ENCODE peak calls at places on chromosomes 16 and 17, in seven cellular contexts. One of them, this sample, is unnamed.

GRCh38 chr17:16537130-16537458 is 31.9 kb downstream of the ZNF287 start:
- DNase-seq in dorsolateral prefrontal cortex: no peak
- DNase-seq in PC-9: no peak
- DNase-seq in ascending aorta: no peak
- DNase-seq in body of pancreas: no peak
- DNase-seq in GM23338: no peak
- DNase-seq in hepatocyte: no peak
- DNase-seq in this sample: no peak

GRCh38 chr17:57902117-57902799 is 52.4 kb upstream of the MRPS23 start:
- DNase-seq in dorsolateral prefrontal cortex: no peak
- DNase-seq in PC-9: no peak
- DNase-seq in ascending aorta: no peak
- DNase-seq in body of pancreas: no peak
- DNase-seq in GM23338: no peak
- DNase-seq in hepatocyte: no peak
- DNase-seq in this sample: no peak

GRCh38 chr17:78130080-78130438 is 512 bp upstream of the TMC8 start:
- DNase-seq in dorsolateral prefrontal cortex: no peak
- DNase-seq in PC-9: no peak
- DNase-seq in ascending aorta: no peak
- DNase-seq in body of pancreas: no peak
- DNase-seq in GM23338: no peak
- DNase-seq in hepatocyte: no peak
- DNase-seq in this sample: no peak

GRCh38 chr16:4142268-4142667 is 26.0 kb upstream of the ADCY9 start:
- DNase-seq in dorsolateral prefrontal cortex: no peak
- DNase-seq in PC-9: no peak
- DNase-seq in ascending aorta: no peak
- DNase-seq in body of pancreas: peak; percentile 3
- DNase-seq in GM23338: no peak
- DNase-seq in hepatocyte: no peak
- DNase-seq in this sample: no peak

GRCh38 chr17:43405861-43406260 is 7.1 kb downstream of the ARL4D start:
- DNase-seq in dorsolateral prefrontal cortex: no peak
- DNase-seq in PC-9: no peak
- DNase-seq in ascending aorta: no peak
- DNase-seq in body of pancreas: no peak
- DNase-seq in GM23338: no peak
- DNase-seq in hepatocyte: no peak
- DNase-seq in this sample: no peak

GRCh38 chr17:835263-835662 is 53.1 kb downstream of the MRM3 start:
- DNase-seq in dorsolateral prefrontal cortex: no peak
- DNase-seq in PC-9: no peak
- DNase-seq in ascending aorta: no peak
- DNase-seq in body of pancreas: peak; percentile 50
- DNase-seq in GM23338: peak; percentile 90
- DNase-seq in hepatocyte: peak; percentile 55
- DNase-seq in this sample: peak; percentile 84

GRCh38 chr16:66359811-66360608 is 6.5 kb upstream of the CDH5 start:
- DNase-seq in dorsolateral prefrontal cortex: no peak
- DNase-seq in PC-9: no peak
- DNase-seq in ascending aorta: no peak
- DNase-seq in body of pancreas: no peak
- DNase-seq in GM23338: no peak
- DNase-seq in hepatocyte: no peak
- DNase-seq in this sample: no peak

GRCh38 chr17:1762233-1762905 is 509 bp downstream of the SERPINF1 start:
- DNase-seq in dorsolateral prefrontal cortex: no peak
- DNase-seq in PC-9: no peak
- DNase-seq in ascending aorta: no peak
- DNase-seq in body of pancreas: peak; percentile 45
- DNase-seq in GM23338: peak; percentile 42
- DNase-seq in hepatocyte: no peak
- DNase-seq in this sample: no peak

GRCh38 chr16:1961651-1962067 is 2.3 kb downstream of the NDUFB10 start:
- DNase-seq in dorsolateral prefrontal cortex: no peak
- DNase-seq in PC-9: no peak
- DNase-seq in ascending aorta: no peak
- DNase-seq in body of pancreas: no peak
- DNase-seq in GM23338: no peak
- DNase-seq in hepatocyte: no peak
- DNase-seq in this sample: no peak

GRCh38 chr16:50585331-50585776 is 37.2 kb downstream of the NKD1 start:
- DNase-seq in dorsolateral prefrontal cortex: no peak
- DNase-seq in PC-9: no peak
- DNase-seq in ascending aorta: peak; percentile 93
- DNase-seq in body of pancreas: peak; percentile 46
- DNase-seq in GM23338: no peak
- DNase-seq in hepatocyte: peak; percentile 32
- DNase-seq in this sample: no peak

GRCh38 chr17:72538921-72539352 is 418.1 kb downstream of the SOX9 start:
- DNase-seq in dorsolateral prefrontal cortex: no peak
- DNase-seq in PC-9: no peak
- DNase-seq in ascending aorta: no peak
- DNase-seq in body of pancreas: no peak
- DNase-seq in GM23338: peak; percentile 49
- DNase-seq in hepatocyte: no peak
- DNase-seq in this sample: no peak

GRCh38 chr17:68048996-68049395 is 13.5 kb downstream of the KPNA2 start:
- DNase-seq in dorsolateral prefrontal cortex: no peak
- DNase-seq in PC-9: no peak
- DNase-seq in ascending aorta: peak; percentile 25
- DNase-seq in body of pancreas: no peak
- DNase-seq in GM23338: peak; percentile 56
- DNase-seq in hepatocyte: no peak
- DNase-seq in this sample: no peak

GRCh38 chr16:86100205-86101134 is 201.5 kb downstream of the IRF8 start:
- DNase-seq in dorsolateral prefrontal cortex: no peak
- DNase-seq in PC-9: no peak
- DNase-seq in ascending aorta: no peak
- DNase-seq in body of pancreas: no peak
- DNase-seq in GM23338: no peak
- DNase-seq in hepatocyte: peak; percentile 76
- DNase-seq in this sample: no peak

GRCh38 chr17:746783-747629 is 5.1 kb downstream of the GEMIN4 start:
- DNase-seq in dorsolateral prefrontal cortex: no peak
- DNase-seq in PC-9: no peak
- DNase-seq in ascending aorta: no peak
- DNase-seq in body of pancreas: no peak
- DNase-seq in GM23338: no peak
- DNase-seq in hepatocyte: no peak
- DNase-seq in this sample: no peak

GRCh38 chr17:9125722-9126121 is 104.4 kb downstream of the NTN1 start:
- DNase-seq in dorsolateral prefrontal cortex: no peak
- DNase-seq in PC-9: no peak
- DNase-seq in ascending aorta: no peak
- DNase-seq in body of pancreas: no peak
- DNase-seq in GM23338: no peak
- DNase-seq in hepatocyte: no peak
- DNase-seq in this sample: no peak

GRCh38 chr16:72085002-72085401 is 8.4 kb downstream of the TXNL4B start:
- DNase-seq in dorsolateral prefrontal cortex: no peak
- DNase-seq in PC-9: no peak
- DNase-seq in ascending aorta: no peak
- DNase-seq in body of pancreas: no peak
- DNase-seq in GM23338: no peak
- DNase-seq in hepatocyte: no peak
- DNase-seq in this sample: no peak

GRCh38 chr17:1030684-1031557 is 34.0 kb downstream of the TIMM22 start:
- DNase-seq in dorsolateral prefrontal cortex: no peak
- DNase-seq in PC-9: no peak
- DNase-seq in ascending aorta: no peak
- DNase-seq in body of pancreas: no peak
- DNase-seq in GM23338: peak; percentile 63
- DNase-seq in hepatocyte: no peak
- DNase-seq in this sample: no peak

GRCh38 chr16:2243781-2244180 is 7.5 kb downstream of the DNASE1L2 start:
- DNase-seq in dorsolateral prefrontal cortex: no peak
- DNase-seq in PC-9: no peak
- DNase-seq in ascending aorta: no peak
- DNase-seq in body of pancreas: no peak
- DNase-seq in GM23338: no peak
- DNase-seq in hepatocyte: no peak
- DNase-seq in this sample: no peak

GRCh38 chr16:65125322-65125721 is 3.5 kb upstream of the CDH11 start:
- DNase-seq in dorsolateral prefrontal cortex: no peak
- DNase-seq in PC-9: no peak
- DNase-seq in ascending aorta: no peak
- DNase-seq in body of pancreas: no peak
- DNase-seq in GM23338: no peak
- DNase-seq in hepatocyte: no peak
- DNase-seq in this sample: no peak

GRCh38 chr16:65125871-65126270 is 4.0 kb upstream of the CDH11 start:
- DNase-seq in dorsolateral prefrontal cortex: no peak
- DNase-seq in PC-9: no peak
- DNase-seq in ascending aorta: no peak
- DNase-seq in body of pancreas: no peak
- DNase-seq in GM23338: no peak
- DNase-seq in hepatocyte: peak; percentile 72
- DNase-seq in this sample: no peak

GRCh38 chr16:65123846-65124513 is 2.1 kb upstream of the CDH11 start:
- DNase-seq in dorsolateral prefrontal cortex: no peak
- DNase-seq in PC-9: no peak
- DNase-seq in ascending aorta: no peak
- DNase-seq in body of pancreas: no peak
- DNase-seq in GM23338: peak; percentile 12
- DNase-seq in hepatocyte: peak; percentile 24
- DNase-seq in this sample: no peak

GRCh38 chr16:65122974-65123845 is 1.3 kb upstream of the CDH11 start:
- DNase-seq in dorsolateral prefrontal cortex: peak; percentile 43
- DNase-seq in PC-9: no peak
- DNase-seq in ascending aorta: peak; percentile 87
- DNase-seq in body of pancreas: no peak
- DNase-seq in GM23338: peak; percentile 59
- DNase-seq in hepatocyte: peak; percentile 72
- DNase-seq in this sample: no peak

GRCh38 chr16:65124596-65124995 is 2.7 kb upstream of the CDH11 start:
- DNase-seq in dorsolateral prefrontal cortex: no peak
- DNase-seq in PC-9: no peak
- DNase-seq in ascending aorta: no peak
- DNase-seq in body of pancreas: no peak
- DNase-seq in GM23338: no peak
- DNase-seq in hepatocyte: no peak
- DNase-seq in this sample: no peak
- H3K4me3 ChIP-seq in dorsolateral prefrontal cortex: no peak overlapping the region
- H3K4me3 ChIP-seq in PC-9: no peak overlapping the region
- H3K4me3 ChIP-seq in ascending aorta: no peak overlapping the region
- H3K4me3 ChIP-seq in body of pancreas: no peak overlapping the region
- H3K4me3 ChIP-seq in GM23338: no peak overlapping the region
- H3K4me3 ChIP-seq in hepatocyte: no peak overlapping the region
- H3K4me3 ChIP-seq in this sample: no peak overlapping the region

GRCh38 chr17:5667871-5668270 is 83.6 kb upstream of the NLRP1 start:
- DNase-seq in dorsolateral prefrontal cortex: no peak
- DNase-seq in PC-9: no peak
- DNase-seq in ascending aorta: peak; percentile 43
- DNase-seq in body of pancreas: no peak
- DNase-seq in GM23338: peak; percentile 50
- DNase-seq in hepatocyte: no peak
- DNase-seq in this sample: no peak
- H3K27me3 ChIP-seq in dorsolateral prefrontal cortex: no peaks in the 10 kb centered on the region
- H3K27me3 ChIP-seq in PC-9: peaks cover 93% of the 10 kb centered on the region
- H3K27me3 ChIP-seq in ascending aorta: no peaks in the 10 kb centered on the region
- H3K27me3 ChIP-seq in body of pancreas: no peaks in the 10 kb centered on the region
- H3K27me3 ChIP-seq in GM23338: no peaks in the 10 kb centered on the region
- H3K27me3 ChIP-seq in hepatocyte: peaks cover 15% of the 10 kb centered on the region
- H3K27me3 ChIP-seq in this sample: peaks cover 8% of the 10 kb centered on the region

DNA sequence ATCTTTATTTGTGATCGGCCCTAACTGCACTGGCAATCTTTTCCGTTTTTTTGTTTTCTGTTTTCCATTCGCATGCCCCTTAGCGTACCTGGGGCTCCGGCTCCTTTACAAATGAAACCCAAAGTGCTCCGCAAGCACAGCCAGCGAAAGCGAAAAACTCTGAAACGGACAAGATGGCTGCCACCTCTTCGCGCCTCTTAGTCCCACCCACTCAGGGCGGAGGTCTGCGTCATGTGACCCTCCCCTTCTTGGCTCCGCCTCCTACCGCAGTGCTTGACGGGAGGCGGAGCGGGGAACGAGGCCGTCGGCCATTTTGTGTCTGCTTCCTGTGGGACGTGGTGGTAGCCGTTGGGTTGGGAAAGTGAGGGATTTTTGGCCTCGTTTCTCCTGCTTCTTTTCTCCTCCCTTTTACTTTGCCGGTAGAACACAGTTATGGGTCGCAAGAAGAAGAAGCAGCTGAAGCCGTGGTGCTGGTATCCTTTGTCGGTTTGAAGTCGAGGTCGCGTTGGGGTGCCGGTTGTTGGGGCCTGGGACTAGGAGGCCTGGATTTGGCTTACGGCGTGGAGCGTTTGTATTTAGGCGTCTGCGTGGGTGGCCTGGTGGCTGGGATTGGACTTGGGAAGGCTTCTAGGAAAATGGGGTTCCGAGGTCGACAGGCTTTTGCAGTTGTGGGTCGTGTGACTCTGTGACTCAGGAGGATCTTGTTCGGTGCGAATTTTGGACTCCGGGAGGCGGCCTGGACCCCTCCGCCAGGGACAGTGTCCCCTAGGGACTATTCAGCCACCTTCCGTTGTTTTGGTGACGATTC is at the start of gene ZNF207:
- DNase-seq in dorsolateral prefrontal cortex: peak; percentile 93
- DNase-seq in PC-9: peak; percentile 84
- DNase-seq in ascending aorta: peak; percentile 97
- DNase-seq in body of pancreas: peak; percentile 97
- DNase-seq in GM23338: peak; percentile 99
- DNase-seq in hepatocyte: peak; percentile 99
- DNase-seq in this sample: peak; percentile 81
- TF ChIP-seq CTCF in dorsolateral prefrontal cortex: peak; percentile 40
- TF ChIP-seq CTCF in PC-9: no peak
- TF ChIP-seq CTCF in ascending aorta: no peak
- TF ChIP-seq CTCF in body of pancreas: peak; percentile 26
- TF ChIP-seq CTCF in GM23338: no peak
- TF ChIP-seq CTCF in hepatocyte: no peak
- TF ChIP-seq CTCF in this sample: no peak

DNA sequence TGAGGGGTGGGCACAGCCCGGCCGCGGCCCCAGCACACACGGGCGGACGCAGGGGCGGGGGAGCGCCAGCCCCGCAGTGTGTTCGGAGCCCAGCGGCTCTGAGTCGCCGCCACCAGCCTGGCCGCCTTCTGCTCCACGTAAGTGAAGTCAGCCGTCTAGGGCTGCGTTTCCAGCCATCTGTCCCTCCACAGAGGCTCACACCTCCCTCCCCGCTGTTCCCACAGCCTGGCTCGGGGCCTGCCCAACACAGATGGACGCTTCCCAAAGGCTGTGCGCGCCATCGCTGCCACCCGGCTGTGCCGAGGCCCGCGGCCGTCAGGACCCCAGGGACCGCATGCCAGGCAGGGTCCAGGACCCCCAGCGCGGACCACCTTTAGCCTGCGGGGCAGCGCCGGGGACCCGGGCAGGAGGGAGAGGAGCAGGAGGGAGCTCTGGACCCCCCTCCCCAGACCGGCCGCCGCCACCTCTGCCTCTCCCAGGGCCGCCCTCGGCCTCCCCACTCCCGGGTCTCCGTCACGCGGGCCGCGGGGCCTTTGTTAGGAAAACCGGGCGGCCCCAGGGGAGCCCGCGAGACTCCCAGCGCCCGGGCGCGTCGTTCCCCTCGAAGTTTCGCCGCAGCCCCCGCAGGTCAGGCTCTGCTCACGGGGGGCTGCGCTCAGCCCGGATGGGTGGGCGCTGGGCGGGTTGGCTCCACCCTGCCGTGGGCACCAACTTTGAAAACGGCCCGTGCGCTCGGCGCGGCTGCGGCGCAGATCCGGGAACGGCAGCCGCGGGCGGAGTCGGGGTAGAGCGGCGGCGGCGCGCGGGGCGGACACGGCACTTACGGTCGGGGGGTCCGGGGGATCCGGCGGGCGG is 36.6 kb downstream of the CBFA2T3 start:
- DNase-seq in dorsolateral prefrontal cortex: peak; percentile 65
- DNase-seq in PC-9: no peak
- DNase-seq in ascending aorta: no peak
- DNase-seq in body of pancreas: peak; percentile 80
- DNase-seq in GM23338: peak; percentile 61
- DNase-seq in hepatocyte: no peak
- DNase-seq in this sample: no peak
- H3K4me3 ChIP-seq in dorsolateral prefrontal cortex: peak overlapping the region; percentile 61
- H3K4me3 ChIP-seq in PC-9: no peak overlapping the region
- H3K4me3 ChIP-seq in ascending aorta: peak overlapping the region; percentile 26
- H3K4me3 ChIP-seq in body of pancreas: peak overlapping the region; percentile 77
- H3K4me3 ChIP-seq in GM23338: peak overlapping the region; percentile 58
- H3K4me3 ChIP-seq in hepatocyte: peak overlapping the region; percentile 29
- H3K4me3 ChIP-seq in this sample: no peak overlapping the region